ENCODE peak calls at places on chromosomes 7 and 10, in six cellular contexts. One of them, this sample, is unnamed.
A peak's percentile ranks its signal among the peaks of the same experiment; 100 is the strongest.

GRCh38 chr7:27117687-27118491 is 12.7 kb downstream of the HOXA4 start:
- DNase-seq in neuronal stem cell: no peak
- DNase-seq in left ventricle myocardium inferior: no peak
- DNase-seq in breast epithelium: peak; percentile 14
- DNase-seq in tibial artery: no peak
- DNase-seq in lung: no peak
- DNase-seq in this sample: no peak

GRCh38 chr7:100544949-100545635 is 6.1 kb downstream of the AGFG2 start:
- DNase-seq in neuronal stem cell: no peak
- DNase-seq in left ventricle myocardium inferior: no peak
- DNase-seq in breast epithelium: no peak
- DNase-seq in tibial artery: no peak
- DNase-seq in lung: no peak
- DNase-seq in this sample: no peak

GRCh38 chr10:5462841-5463293 is 36.5 kb downstream of the CALML5 start:
- DNase-seq in neuronal stem cell: no peak
- DNase-seq in left ventricle myocardium inferior: no peak
- DNase-seq in breast epithelium: no peak
- DNase-seq in tibial artery: no peak
- DNase-seq in lung: no peak
- DNase-seq in this sample: no peak

GRCh38 chr7:100162874-100163533 is 4.5 kb upstream of the TRAPPC14 start:
- DNase-seq in neuronal stem cell: no peak
- DNase-seq in left ventricle myocardium inferior: no peak
- DNase-seq in breast epithelium: no peak
- DNase-seq in tibial artery: no peak
- DNase-seq in lung: no peak
- DNase-seq in this sample: no peak

GRCh38 chr7:140594131-140594691 is 46.4 kb downstream of the DENND2A start:
- DNase-seq in neuronal stem cell: no peak
- DNase-seq in left ventricle myocardium inferior: peak; percentile 56
- DNase-seq in breast epithelium: no peak
- DNase-seq in tibial artery: no peak
- DNase-seq in lung: no peak
- DNase-seq in this sample: peak; percentile 44

GRCh38 chr7:121005996-121006565 is 17.6 kb downstream of the CPED1 start:
- DNase-seq in neuronal stem cell: no peak
- DNase-seq in left ventricle myocardium inferior: no peak
- DNase-seq in breast epithelium: no peak
- DNase-seq in tibial artery: no peak
- DNase-seq in lung: no peak
- DNase-seq in this sample: no peak

GRCh38 chr7:128000854-128001265 is 30.4 kb downstream of the LRRC4 start:
- DNase-seq in neuronal stem cell: no peak
- DNase-seq in left ventricle myocardium inferior: no peak
- DNase-seq in breast epithelium: no peak
- DNase-seq in tibial artery: no peak
- DNase-seq in lung: no peak
- DNase-seq in this sample: no peak

GRCh38 chr10:103745264-103746247 is 109.8 kb downstream of the SH3PXD2A start:
- DNase-seq in neuronal stem cell: no peak
- DNase-seq in left ventricle myocardium inferior: no peak
- DNase-seq in breast epithelium: peak; percentile 32
- DNase-seq in tibial artery: no peak
- DNase-seq in lung: no peak
- DNase-seq in this sample: no peak

GRCh38 chr10:24952701-24953349 is 419 bp upstream of the PRTFDC1 start:
- DNase-seq in neuronal stem cell: peak; percentile 57
- DNase-seq in left ventricle myocardium inferior: peak; percentile 42
- DNase-seq in breast epithelium: peak; percentile 30
- DNase-seq in tibial artery: peak; percentile 50
- DNase-seq in lung: no peak
- DNase-seq in this sample: peak; percentile 54

GRCh38 chr10:132329565-132330485 is 2.2 kb upstream of the LRRC27 start:
- DNase-seq in neuronal stem cell: no peak
- DNase-seq in left ventricle myocardium inferior: no peak
- DNase-seq in breast epithelium: no peak
- DNase-seq in tibial artery: peak; percentile 48
- DNase-seq in lung: no peak
- DNase-seq in this sample: no peak

GRCh38 chr7:37342665-37343471 is 105.8 kb downstream of the ELMO1 start:
- DNase-seq in neuronal stem cell: no peak
- DNase-seq in left ventricle myocardium inferior: no peak
- DNase-seq in breast epithelium: no peak
- DNase-seq in tibial artery: no peak
- DNase-seq in lung: no peak
- DNase-seq in this sample: no peak

GRCh38 chr10:110151467-110151866 is 55.9 kb upstream of the MXI1 start:
- DNase-seq in neuronal stem cell: no peak
- DNase-seq in left ventricle myocardium inferior: no peak
- DNase-seq in breast epithelium: peak; percentile 63
- DNase-seq in tibial artery: no peak
- DNase-seq in lung: peak; percentile 49
- DNase-seq in this sample: no peak

GRCh38 chr10:60646966-60647796 is 131.1 kb upstream of the CDK1 start:
- DNase-seq in neuronal stem cell: peak; percentile 58
- DNase-seq in left ventricle myocardium inferior: no peak
- DNase-seq in breast epithelium: no peak
- DNase-seq in tibial artery: no peak
- DNase-seq in lung: no peak
- DNase-seq in this sample: no peak

GRCh38 chr7:131231381-131232220 is 96.1 kb upstream of the MKLN1 start:
- DNase-seq in neuronal stem cell: no peak
- DNase-seq in left ventricle myocardium inferior: peak; percentile 41
- DNase-seq in breast epithelium: no peak
- DNase-seq in tibial artery: peak; percentile 38
- DNase-seq in lung: no peak
- DNase-seq in this sample: peak; percentile 58

GRCh38 chr10:101559596-101560292 is 28.3 kb downstream of the POLL start:
- DNase-seq in neuronal stem cell: no peak
- DNase-seq in left ventricle myocardium inferior: no peak
- DNase-seq in breast epithelium: no peak
- DNase-seq in tibial artery: peak; percentile 3
- DNase-seq in lung: no peak
- DNase-seq in this sample: no peak

GRCh38 chr7:101832681-101833375 is 15.4 kb downstream of the CUX1 start:
- DNase-seq in neuronal stem cell: no peak
- DNase-seq in left ventricle myocardium inferior: no peak
- DNase-seq in breast epithelium: no peak
- DNase-seq in tibial artery: no peak
- DNase-seq in lung: no peak
- DNase-seq in this sample: no peak

GRCh38 chr10:15370212-15370740 is 813 bp downstream of the FAM171A1 start:
- DNase-seq in neuronal stem cell: peak; percentile 20
- DNase-seq in left ventricle myocardium inferior: peak; percentile 20
- DNase-seq in breast epithelium: no peak
- DNase-seq in tibial artery: no peak
- DNase-seq in lung: no peak
- DNase-seq in this sample: peak; percentile 10

DNA sequence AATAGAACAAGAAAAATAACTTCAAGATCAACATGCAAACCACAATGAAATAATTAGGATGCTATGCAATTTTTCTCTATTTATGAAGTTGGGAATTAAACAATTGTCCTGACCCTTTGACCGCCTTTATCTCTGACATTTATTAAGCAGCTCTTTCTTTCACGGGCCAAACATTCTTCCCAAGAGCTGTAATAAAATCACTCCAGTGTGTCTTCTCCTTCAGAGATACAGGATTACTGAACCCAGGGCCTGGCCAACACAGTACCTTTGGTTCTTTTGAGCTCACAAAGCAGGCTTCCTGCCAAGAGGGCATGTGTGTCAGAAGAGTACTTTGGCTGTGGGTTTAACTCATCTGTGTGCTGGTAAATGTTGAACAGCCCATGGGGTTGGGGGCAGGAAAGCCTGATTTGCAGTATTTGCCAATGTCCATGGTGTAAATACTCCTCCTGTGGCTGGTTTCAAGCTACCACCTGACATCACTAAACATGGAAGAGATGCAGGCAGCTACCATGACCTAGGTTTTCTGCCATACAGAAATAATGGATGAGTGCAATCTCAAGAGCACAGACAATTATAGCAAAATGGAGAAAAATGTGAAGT is 121.7 kb downstream of the FANK1 start:
- DNase-seq in neuronal stem cell: no peak
- DNase-seq in left ventricle myocardium inferior: no peak
- DNase-seq in breast epithelium: no peak
- DNase-seq in tibial artery: no peak
- DNase-seq in lung: no peak
- DNase-seq in this sample: no peak
- H3K4me3 ChIP-seq in neuronal stem cell: no peak overlapping the region
- H3K4me3 ChIP-seq in left ventricle myocardium inferior: no peak overlapping the region
- H3K4me3 ChIP-seq in breast epithelium: no peak overlapping the region
- H3K4me3 ChIP-seq in tibial artery: no peak overlapping the region
- H3K4me3 ChIP-seq in lung: no peak overlapping the region
- H3K4me3 ChIP-seq in this sample: no peak overlapping the region

DNA sequence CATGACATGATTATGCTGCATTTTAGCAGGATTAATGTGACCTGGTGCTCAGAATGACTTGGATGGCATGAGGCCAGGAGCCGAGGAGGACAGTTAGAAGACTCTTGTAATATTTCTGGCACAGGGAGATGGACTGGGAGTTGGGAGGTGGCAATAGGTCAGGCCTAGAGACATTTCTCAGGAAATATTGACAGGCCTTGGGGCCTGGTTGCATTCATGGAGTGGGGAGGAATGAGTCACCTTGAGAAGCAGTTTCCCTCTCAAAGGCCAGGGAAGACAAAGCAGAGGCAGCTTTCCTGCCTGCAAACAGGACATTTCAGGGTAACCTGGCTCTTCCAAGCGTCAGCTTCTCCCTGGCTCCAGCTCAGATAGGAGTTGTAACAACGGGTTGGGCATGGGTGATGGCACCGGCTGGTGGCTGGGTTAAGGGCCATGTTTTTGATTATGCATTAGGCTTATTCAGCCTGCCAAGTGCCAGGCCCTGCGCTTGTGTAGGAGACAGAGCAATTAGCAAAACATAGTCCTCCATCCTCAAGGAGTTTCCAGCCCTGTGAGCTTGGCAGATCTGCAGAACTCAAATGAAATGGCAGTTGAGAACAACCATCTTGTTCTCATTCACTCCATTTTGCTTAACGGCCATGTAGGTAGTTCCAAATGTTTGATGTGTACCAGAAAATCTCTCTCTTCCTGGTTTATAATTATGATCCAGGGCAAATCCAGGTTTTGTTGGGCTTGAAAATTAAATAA is 38.2 kb downstream of the HK1 start:
- DNase-seq in neuronal stem cell: no peak
- DNase-seq in left ventricle myocardium inferior: no peak
- DNase-seq in breast epithelium: no peak
- DNase-seq in tibial artery: peak; percentile 77
- DNase-seq in lung: no peak
- DNase-seq in this sample: no peak
- H3K27ac ChIP-seq in neuronal stem cell: no peak overlapping the region
- H3K27ac ChIP-seq in left ventricle myocardium inferior: peak overlapping the region; percentile 48
- H3K27ac ChIP-seq in breast epithelium: peak overlapping the region; percentile 92
- H3K27ac ChIP-seq in tibial artery: peak overlapping the region; percentile 95
- H3K27ac ChIP-seq in lung: no peak overlapping the region
- H3K27ac ChIP-seq in this sample: no peak overlapping the region

GRCh38 chr7:151351967-151352366 is 10.4 kb downstream of the NUB1 start:
- DNase-seq in neuronal stem cell: no peak
- DNase-seq in left ventricle myocardium inferior: no peak
- DNase-seq in breast epithelium: no peak
- DNase-seq in tibial artery: no peak
- DNase-seq in lung: no peak
- DNase-seq in this sample: no peak

GRCh38 chr7:151351027-151351426 is 9.4 kb downstream of the NUB1 start:
- DNase-seq in neuronal stem cell: no peak
- DNase-seq in left ventricle myocardium inferior: no peak
- DNase-seq in breast epithelium: no peak
- DNase-seq in tibial artery: no peak
- DNase-seq in lung: no peak
- DNase-seq in this sample: no peak

GRCh38 chr7:151348970-151349369 is 7.4 kb downstream of the NUB1 start:
- DNase-seq in neuronal stem cell: no peak
- DNase-seq in left ventricle myocardium inferior: no peak
- DNase-seq in breast epithelium: no peak
- DNase-seq in tibial artery: no peak
- DNase-seq in lung: no peak
- DNase-seq in this sample: no peak

GRCh38 chr7:151349507-151349853 is 7.9 kb downstream of the NUB1 start:
- DNase-seq in neuronal stem cell: no peak
- DNase-seq in left ventricle myocardium inferior: no peak
- DNase-seq in breast epithelium: no peak
- DNase-seq in tibial artery: no peak
- DNase-seq in lung: no peak
- DNase-seq in this sample: no peak

DNA sequence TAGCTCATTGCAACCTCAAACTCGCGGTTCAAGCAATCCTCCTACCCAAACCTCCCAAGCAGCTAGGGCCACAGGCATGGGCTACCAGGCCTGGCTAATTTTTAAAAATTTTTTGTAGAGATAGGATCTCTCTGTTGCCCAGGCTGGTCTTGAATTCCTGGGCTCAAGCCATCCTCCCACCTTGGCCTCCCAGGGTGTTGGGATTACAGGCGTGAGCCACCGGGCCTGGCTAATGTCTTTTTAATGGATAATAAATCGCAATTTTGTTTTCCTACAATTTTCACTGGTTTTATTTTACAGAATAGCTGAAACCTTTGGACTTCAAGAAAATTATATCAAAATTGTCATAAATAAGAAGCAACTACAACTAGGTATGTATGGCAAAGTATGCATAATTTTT is 10.9 kb downstream of the NUB1 start:
- DNase-seq in neuronal stem cell: no peak
- DNase-seq in left ventricle myocardium inferior: no peak
- DNase-seq in breast epithelium: no peak
- DNase-seq in tibial artery: no peak
- DNase-seq in lung: no peak
- DNase-seq in this sample: no peak
- H3K36me3 ChIP-seq in neuronal stem cell: peaks cover 93% of the 10 kb centered on the region
- H3K36me3 ChIP-seq in left ventricle myocardium inferior: peaks cover 90% of the 10 kb centered on the region
- H3K36me3 ChIP-seq in breast epithelium: no peaks in the 10 kb centered on the region
- H3K36me3 ChIP-seq in tibial artery: peaks cover 79% of the 10 kb centered on the region
- H3K36me3 ChIP-seq in lung: peaks cover 32% of the 10 kb centered on the region
- H3K36me3 ChIP-seq in this sample: peaks cover 97% of the 10 kb centered on the region

GRCh38 chr7:97027427-97028234 is 3.0 kb upstream of the DLX5 start:
- DNase-seq in neuronal stem cell: peak; percentile 81
- DNase-seq in left ventricle myocardium inferior: peak; percentile 62
- DNase-seq in breast epithelium: peak; percentile 63
- DNase-seq in tibial artery: peak; percentile 79
- DNase-seq in lung: peak; percentile 69
- DNase-seq in this sample: peak; percentile 73
- H3K4me3 ChIP-seq in neuronal stem cell: no peak overlapping the region
- H3K4me3 ChIP-seq in left ventricle myocardium inferior: peak overlapping the region; percentile 66
- H3K4me3 ChIP-seq in breast epithelium: peak overlapping the region; percentile 64
- H3K4me3 ChIP-seq in tibial artery: peak overlapping the region; percentile 47
- H3K4me3 ChIP-seq in lung: no peak overlapping the region
- H3K4me3 ChIP-seq in this sample: peak overlapping the region; percentile 24

GRCh38 chr7:47601881-47602249 is 20.0 kb upstream of the TNS3 start:
- DNase-seq in neuronal stem cell: no peak
- DNase-seq in left ventricle myocardium inferior: no peak
- DNase-seq in breast epithelium: no peak
- DNase-seq in tibial artery: no peak
- DNase-seq in lung: no peak
- DNase-seq in this sample: no peak
- H3K27ac ChIP-seq in neuronal stem cell: no peak overlapping the region
- H3K27ac ChIP-seq in left ventricle myocardium inferior: no peak overlapping the region
- H3K27ac ChIP-seq in breast epithelium: no peak overlapping the region
- H3K27ac ChIP-seq in tibial artery: no peak overlapping the region
- H3K27ac ChIP-seq in lung: no peak overlapping the region
- H3K27ac ChIP-seq in this sample: no peak overlapping the region

GRCh38 chr7:149432121-149432691 is 28.7 kb downstream of the ZNF777 start:
- DNase-seq in neuronal stem cell: no peak
- DNase-seq in left ventricle myocardium inferior: no peak
- DNase-seq in breast epithelium: no peak
- DNase-seq in tibial artery: no peak
- DNase-seq in lung: no peak
- DNase-seq in this sample: no peak
- H3K36me3 ChIP-seq in neuronal stem cell: peaks cover 78% of the 10 kb centered on the region
- H3K36me3 ChIP-seq in left ventricle myocardium inferior: peaks cover 59% of the 10 kb centered on the region
- H3K36me3 ChIP-seq in breast epithelium: peaks cover 18% of the 10 kb centered on the region
- H3K36me3 ChIP-seq in tibial artery: peaks cover 13% of the 10 kb centered on the region
- H3K36me3 ChIP-seq in lung: peaks cover 28% of the 10 kb centered on the region
- H3K36me3 ChIP-seq in this sample: peaks cover 27% of the 10 kb centered on the region